ENCODE peak calls at places on chromosomes 4 and X, in six cellular contexts. N, T, F, V, X and B are unnamed samples.

GRCh38 chr4:184836613-184837012 is 10.8 kb upstream of the ACSL1 start:
- DNase-seq in N (no peak), T (no peak), F (no peak), V (no peak), X (no peak), B (no peak)

GRCh38 chr4:37389369-37389765 is 144.8 kb downstream of the NWD2 start:
- DNase-seq in N (no peak), T (peak), F (no peak), V (no peak), X (no peak), B (no peak)

GRCh38 chr4:175560628-175561027 is 251.4 kb downstream of the GPM6A start:
- DNase-seq in N (peak), T (peak), F (peak), V (peak), X (peak), B (peak)

GRCh38 chr4:40842725-40843401 is 93.1 kb downstream of the NSUN7 start:
- DNase-seq in N (no peak), T (no peak), F (no peak), V (no peak), X (no peak), B (no peak)

GRCh38 chr4:40335508-40335860 is 351 bp downstream of the CHRNA9 start:
- DNase-seq in N (no peak), T (no peak), F (peak), V (no peak), X (no peak), B (no peak)

GRCh38 chr4:2741626-2742025 is 14.5 kb downstream of the TNIP2 start:
- DNase-seq in N (no peak), T (no peak), F (no peak), V (no peak), X (no peak), B (no peak)

GRCh38 chrX:71667328-71668247 is at the start of gene LOC101059915:
- DNase-seq in N (no peak), T (no peak), F (no peak), V (no peak), X (no peak), B (no peak)

GRCh38 chr4:82419451-82419850 is 10.8 kb downstream of the HNRNPDL start:
- DNase-seq in N (no peak), T (no peak), F (no peak), V (no peak), X (no peak), B (no peak)

GRCh38 chr4:154361450-154361849 is 130.1 kb downstream of the DCHS2 start:
- DNase-seq in N (no peak), T (no peak), F (no peak), V (peak), X (no peak), B (no peak)

GRCh38 chr4:1477045-1477905 is 71.0 kb upstream of the NKX1-1 start:
- DNase-seq in N (no peak), T (no peak), F (no peak), V (no peak), X (no peak), B (no peak)

GRCh38 chr4:13920901-13921300 is 293.4 kb upstream of the BOD1L1 start:
- DNase-seq in N (no peak), T (peak), F (peak), V (no peak), X (peak), B (no peak)

DNA sequence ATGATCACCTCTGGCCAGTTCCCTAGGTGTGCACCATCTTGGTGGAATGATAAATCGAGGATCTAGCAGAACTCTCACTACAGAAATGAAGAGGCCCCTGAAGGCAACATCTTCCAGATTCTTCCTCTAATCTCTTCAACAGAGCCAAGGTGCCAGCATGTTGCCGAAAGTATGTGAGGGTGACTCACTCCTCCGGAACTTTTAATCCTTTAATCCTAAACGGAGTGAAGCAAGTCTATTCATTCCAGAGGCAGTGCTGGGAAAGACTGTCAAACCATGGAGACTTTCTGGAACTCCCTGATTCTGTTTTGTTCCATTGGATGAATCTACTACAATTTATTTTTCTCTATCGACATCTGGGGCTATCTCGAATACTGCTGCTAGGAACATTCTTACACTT is 68.7 kb downstream of the SUPT20HL2 start:
- DNase-seq in N (no peak), T (no peak), F (peak), V (no peak), X (peak), B (no peak)
- TF ChIP-seq EZH2phosphoT487 in N (no peak), T (no peak), F (no peak), V (no peak), X (no peak), B (no peak)

DNA sequence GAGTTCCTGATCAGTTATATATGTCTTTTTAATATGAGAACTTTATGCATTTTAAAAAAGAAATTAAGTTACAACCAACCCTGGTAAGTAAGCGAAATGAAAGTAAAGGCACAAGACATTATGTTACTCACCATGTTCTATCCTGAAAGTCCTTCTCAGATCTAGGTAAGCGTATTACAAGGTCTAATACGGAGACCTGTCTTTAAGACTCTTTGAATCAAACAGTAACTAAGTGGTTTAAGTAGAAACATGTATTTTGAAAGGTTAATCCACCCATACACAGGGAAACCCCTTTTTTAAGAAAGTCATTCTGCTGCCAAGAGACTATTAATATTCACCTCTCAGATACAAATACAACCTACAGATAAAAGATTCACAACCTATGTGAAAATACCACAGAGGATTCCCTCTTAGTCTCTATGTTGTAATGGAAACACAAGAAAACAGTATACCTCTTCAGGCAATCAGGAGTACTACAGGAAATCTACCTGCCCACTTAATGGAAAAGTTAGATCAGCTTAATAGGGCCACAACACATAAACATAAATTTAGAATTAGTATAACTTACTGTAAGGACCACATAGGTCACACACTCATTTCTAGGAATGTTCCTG is 63.2 kb upstream of the TNIP3 start:
- DNase-seq in N (peak), T (peak), F (peak), V (peak), X (no peak), B (no peak)
- H2AFZ ChIP-seq in N (peak), T (no peak), F (no peak), V (peak), X (no peak), B (no peak)

GRCh38 chrX:33183366-33183765 is 28.0 kb downstream of the DMD start:
- DNase-seq in N (no peak), T (peak), F (no peak), V (peak), X (peak), B (peak)
- H3K27ac ChIP-seq in N (no peak), T (no peak), F (no peak), V (peak), X (no peak), B (peak)

DNA sequence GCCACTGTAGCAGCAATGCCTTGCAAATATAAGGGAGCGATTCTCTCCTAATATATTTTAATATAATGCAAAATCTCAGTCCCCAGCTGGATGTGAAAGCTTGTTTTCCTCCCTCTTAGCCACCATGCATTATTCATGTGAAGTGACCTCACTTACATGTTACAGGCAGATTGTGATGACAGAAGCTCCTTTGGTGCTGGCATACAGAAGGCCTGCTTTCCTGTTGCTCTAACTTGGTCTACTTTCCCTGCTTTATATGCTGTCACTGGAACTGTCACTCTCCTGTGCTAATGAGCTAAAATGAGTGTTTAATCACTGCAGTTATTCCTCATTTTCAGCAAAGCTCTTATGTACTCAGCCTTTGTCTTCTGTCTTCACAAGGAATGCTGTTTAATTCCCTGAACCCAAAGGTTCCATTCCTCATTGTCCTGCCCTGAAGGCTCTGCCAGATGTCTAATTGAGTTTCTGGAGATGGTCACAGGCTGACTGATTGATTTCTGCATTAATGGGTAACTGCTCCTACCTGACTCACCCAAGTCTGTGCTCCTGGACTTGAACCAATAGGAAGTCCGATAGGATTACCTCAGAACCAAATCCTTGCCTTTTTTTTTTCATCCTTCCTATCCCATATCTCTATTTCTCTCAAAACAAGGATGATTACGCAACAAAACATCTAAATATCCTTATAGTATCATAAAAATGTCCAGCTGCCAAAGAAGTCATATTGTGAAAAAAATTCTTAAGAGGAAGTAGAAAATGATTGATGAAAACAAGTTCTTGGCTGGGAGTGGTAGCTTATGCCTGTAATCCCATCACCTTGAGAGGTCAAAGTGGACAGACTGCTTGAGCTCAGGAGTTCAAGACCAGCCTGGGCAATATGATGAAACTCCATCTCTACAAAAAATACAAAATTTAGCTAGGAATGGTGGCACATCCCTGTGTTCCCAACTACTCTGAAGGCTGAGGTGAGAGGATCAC is 577.9 kb downstream of the KLHL13 start:
- DNase-seq in N (no peak), T (no peak), F (no peak), V (no peak), X (no peak), B (no peak)
- TF ChIP-seq EZH2phosphoT487 in N (no peak), T (no peak), F (no peak), V (no peak), X (no peak), B (no peak)

GRCh38 chr4:174116021-174116420 is 167.4 kb downstream of the FBXO8 start:
- DNase-seq in N (no peak), T (no peak), F (no peak), V (no peak), X (no peak), B (no peak)

GRCh38 chr4:174110180-174110579 is 173.3 kb downstream of the FBXO8 start:
- DNase-seq in N (no peak), T (no peak), F (no peak), V (no peak), X (no peak), B (no peak)

GRCh38 chr4:174107749-174108354 is 175.6 kb downstream of the FBXO8 start:
- DNase-seq in N (no peak), T (peak), F (no peak), V (no peak), X (no peak), B (no peak)

DNA sequence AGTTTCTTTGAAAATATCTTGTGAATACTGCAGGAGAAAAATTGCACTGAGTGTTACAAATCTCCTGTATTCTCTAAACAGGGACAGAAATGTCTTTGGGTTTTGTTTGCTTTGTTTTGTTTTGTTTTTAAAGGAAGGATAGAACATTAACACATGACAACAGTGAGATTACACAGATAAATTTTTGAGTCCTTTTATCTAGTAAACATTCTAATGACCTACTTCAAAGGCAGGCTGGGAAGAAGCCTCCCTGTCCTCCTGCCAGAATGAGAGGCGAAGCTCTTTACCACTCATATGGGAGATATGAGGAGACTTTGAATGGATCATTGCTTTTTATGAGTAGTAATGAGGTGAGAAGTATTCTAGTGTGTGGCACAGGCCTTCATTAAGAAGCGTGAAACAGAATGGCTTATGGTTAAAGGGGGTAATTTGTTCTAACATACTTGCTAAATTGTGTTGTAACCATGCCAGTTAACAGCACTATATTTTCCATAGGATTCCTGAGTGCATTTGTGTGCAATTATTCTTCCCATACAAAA is 172.0 kb downstream of the FBXO8 start:
- DNase-seq in N (no peak), T (no peak), F (no peak), V (no peak), X (no peak), B (no peak)
- H2AFZ ChIP-seq in N (no peak), T (no peak), F (no peak), V (no peak), X (no peak), B (no peak)